ENCODE peak calls at places on chromosomes 4 and X, in five cellular contexts. Q is cardiac muscle cell; M is CD8-positive, alpha-beta memory T cell; E is GM23248; U is IMR-90. Y is an unnamed sample.

GRCh38 chr4:182449186-182449880 is 206.1 kb downstream of the TENM3 start:
- DNase-seq in Q (no peak), U (peak; percentile 49), M (no peak), E (no peak), Y (no peak)

GRCh38 chr4:174111350-174111888 is 172.0 kb downstream of the FBXO8 start:
- DNase-seq in U (no peak), Q (no peak), E (no peak), M (no peak), Y (no peak)

GRCh38 chr4:92387459-92388069 is 83.8 kb downstream of the GRID2 start:
- DNase-seq in Q (peak; percentile 74), M (no peak), U (peak; percentile 53), E (peak; percentile 59), Y (peak; percentile 79)

GRCh38 chrX:154719132-154719675 is 31.7 kb downstream of the GAB3 start:
- DNase-seq in M (peak; percentile 19), E (peak; percentile 72), Q (peak; percentile 72), U (peak; percentile 85), Y (no peak)

GRCh38 chrX:135477576-135477975 is 42.9 kb upstream of the INTS6L start:
- DNase-seq in U (peak; percentile 49), Q (peak; percentile 87), M (no peak), E (peak; percentile 55), Y (peak; percentile 48)

GRCh38 chr4:153676984-153677383 is 7.1 kb upstream of the TLR2 start:
- DNase-seq in Q (peak; percentile 79), U (peak; percentile 63), E (peak; percentile 83), M (no peak), Y (peak; percentile 86)

GRCh38 chrX:95290455-95290854 is 1394.2 kb upstream of the DIAPH2 start:
- DNase-seq in E (no peak), Q (no peak), U (no peak), M (no peak), Y (no peak)

GRCh38 chrX:129777218-129777768 is 2.5 kb upstream of the SASH3 start:
- DNase-seq in U (no peak), M (peak; percentile 60), E (no peak), Q (no peak), Y (no peak)

GRCh38 chr4:7635971-7636508 is 201.3 kb upstream of the PSAPL1 start:
- DNase-seq in M (no peak), U (no peak), E (no peak), Q (no peak), Y (no peak)

GRCh38 chr4:57442834-57443291 is 332.7 kb upstream of the IGFBP7 start:
- DNase-seq in E (peak; percentile 52), M (no peak), Q (peak; percentile 40), U (peak; percentile 13), Y (peak; percentile 68)

GRCh38 chr4:187811586-187811985 is 184.0 kb upstream of the ZFP42 start:
- DNase-seq in M (no peak), Q (no peak), E (no peak), U (no peak), Y (peak; percentile 2)

GRCh38 chrX:10986616-10987015 is 124.5 kb upstream of the HCCS start:
- DNase-seq in U (no peak), Q (peak; percentile 14), M (no peak), E (peak; percentile 15), Y (peak; percentile 28)

GRCh38 chrX:123803331-123803983 is 56.4 kb upstream of the XIAP start:
- DNase-seq in U (peak; percentile 75), M (no peak), Q (peak; percentile 64), E (peak; percentile 78), Y (peak; percentile 66)

GRCh38 chrX:138865093-138865649 is 153.7 kb upstream of the FGF13 start:
- DNase-seq in E (no peak), U (no peak), Q (no peak), M (no peak), Y (no peak)

GRCh38 chr4:26050212-26050643 is 136.2 kb downstream of the SMIM20 start:
- DNase-seq in Q (no peak), E (no peak), U (no peak), M (no peak), Y (no peak)

GRCh38 chr4:56245547-56246229 is 141.6 kb downstream of the AASDH start:
- DNase-seq in Q (peak; percentile 22), E (no peak), M (no peak), U (no peak), Y (no peak)

GRCh38 chrX:124737771-124738170 is 391.4 kb downstream of the SH2D1A start:
- DNase-seq in U (no peak), Q (no peak), M (no peak), E (no peak), Y (no peak)

GRCh38 chrX:15242899-15243555 is 26.9 kb downstream of the ASB9 start:
- DNase-seq in Q (peak; percentile 68), E (peak; percentile 67), M (peak; percentile 3), U (peak; percentile 59), Y (peak; percentile 75)

GRCh38 chrX:18102006-18102405 is 118.7 kb downstream of the BEND2 start:
- DNase-seq in E (no peak), U (no peak), Q (no peak), M (no peak), Y (no peak)

GRCh38 chr4:153486281-153487151 is 20.4 kb downstream of the TMEM131L start:
- DNase-seq in M (no peak), U (peak; percentile 91), E (peak; percentile 93), Q (peak; percentile 65), Y (peak; percentile 78)

GRCh38 chr4:172578712-172579111 is 589.9 kb upstream of the GALNT7 start:
- DNase-seq in M (no peak), U (peak; percentile 39), Q (peak; percentile 8), E (no peak), Y (no peak)

GRCh38 chr4:150232029-150232428 is 153.8 kb downstream of the DCLK2 start:
- DNase-seq in Q (no peak), E (no peak), U (no peak), M (no peak), Y (no peak)

GRCh38 chr4:183165371-183165770 is 66.3 kb downstream of the WWC2 start:
- DNase-seq in M (no peak), E (peak; percentile 38), Q (peak; percentile 49), U (peak; percentile 51), Y (peak; percentile 62)

GRCh38 chr4:27973056-27973455 is 1112.4 kb downstream of the STIM2 start:
- DNase-seq in Q (no peak), E (no peak), U (no peak), M (no peak), Y (no peak)

GRCh38 chr4:89196056-89196674 is 84.8 kb downstream of the TIGD2 start:
- DNase-seq in E (peak; percentile 15), U (no peak), M (no peak), Q (peak; percentile 38), Y (peak; percentile 75)

GRCh38 chrX:112645774-112646173 is 34.0 kb downstream of the LHFPL1 start:
- DNase-seq in U (no peak), Q (no peak), E (no peak), M (no peak), Y (no peak)

GRCh38 chr4:140305053-140305452 is 68.4 kb upstream of the SCOC start:
- DNase-seq in M (no peak), U (no peak), E (no peak), Q (no peak), Y (no peak)

GRCh38 chr4:41373221-41373620 is 116.5 kb downstream of the UCHL1 start:
- DNase-seq in Q (no peak), U (no peak), E (no peak), M (no peak), Y (no peak)
- H3K4me1 ChIP-seq in Q (no peaks in the 10 kb centered on the region), U (no peaks in the 10 kb centered on the region), E (no peaks in the 10 kb centered on the region), M (no peaks in the 10 kb centered on the region), Y (no peaks in the 10 kb centered on the region)

GRCh38 chrX:40009462-40009851 is 88.3 kb downstream of the BCOR start:
- DNase-seq in Q (no peak), E (peak; percentile 34), U (no peak), M (no peak), Y (no peak)
- H3K4me1 ChIP-seq in Q (peaks cover 13% of the 10 kb centered on the region), E (peaks cover 3% of the 10 kb centered on the region), U (peaks cover 8% of the 10 kb centered on the region), M (peaks cover 10% of the 10 kb centered on the region), Y (peaks cover 17% of the 10 kb centered on the region)

GRCh38 chrX:49258749-49259124 is 5.8 kb downstream of the FOXP3 start:
- DNase-seq in U (no peak), Q (no peak), E (no peak), M (no peak), Y (no peak)
- H3K4me1 ChIP-seq in U (no peaks in the 10 kb centered on the region), Q (no peaks in the 10 kb centered on the region), E (no peaks in the 10 kb centered on the region), M (peaks cover 26% of the 10 kb centered on the region), Y (no peaks in the 10 kb centered on the region)

DNA sequence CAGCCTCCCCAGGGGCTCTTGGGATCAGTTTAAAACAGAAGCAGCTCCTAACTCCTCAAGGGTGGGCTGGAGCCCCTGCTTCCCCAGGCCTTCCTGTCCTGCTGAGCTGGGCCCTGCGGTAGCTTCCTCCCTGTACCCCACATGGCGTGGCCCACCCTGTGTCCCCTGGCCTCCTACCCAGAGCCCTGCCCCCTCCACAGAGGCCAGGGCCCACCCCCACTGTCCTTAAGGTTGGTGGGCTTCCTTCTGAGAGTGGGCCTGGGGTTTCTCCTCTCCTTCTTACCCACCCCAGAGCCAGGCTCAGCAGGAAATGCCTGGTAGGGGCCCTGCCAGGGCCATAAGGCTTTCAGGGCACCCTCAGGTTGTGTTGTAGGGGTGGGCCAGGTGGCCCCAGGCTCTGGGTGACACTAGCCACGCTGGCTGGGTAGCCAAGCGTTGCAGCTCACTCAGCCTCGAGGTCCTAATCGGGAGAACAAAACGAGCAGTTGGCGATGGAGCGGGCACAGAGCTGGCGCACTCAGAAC is 11.6 kb downstream of the SH3BP2 start:
- DNase-seq in E (no peak), U (no peak), Q (no peak), M (no peak), Y (no peak)
- H3K4me1 ChIP-seq in E (peaks cover 15% of the 10 kb centered on the region), U (peaks cover 29% of the 10 kb centered on the region), Q (peaks cover 24% of the 10 kb centered on the region), M (peaks cover 23% of the 10 kb centered on the region), Y (peaks cover 77% of the 10 kb centered on the region)

GRCh38 chr4:10113362-10114047 is 3.1 kb downstream of the WDR1 start:
- DNase-seq in E (no peak), Q (no peak), U (no peak), M (no peak), Y (no peak)
- H3K4me1 ChIP-seq in E (peaks cover 55% of the 10 kb centered on the region), Q (peaks cover 37% of the 10 kb centered on the region), U (peaks cover 48% of the 10 kb centered on the region), M (peaks cover 85% of the 10 kb centered on the region), Y (peaks cover 26% of the 10 kb centered on the region)

DNA sequence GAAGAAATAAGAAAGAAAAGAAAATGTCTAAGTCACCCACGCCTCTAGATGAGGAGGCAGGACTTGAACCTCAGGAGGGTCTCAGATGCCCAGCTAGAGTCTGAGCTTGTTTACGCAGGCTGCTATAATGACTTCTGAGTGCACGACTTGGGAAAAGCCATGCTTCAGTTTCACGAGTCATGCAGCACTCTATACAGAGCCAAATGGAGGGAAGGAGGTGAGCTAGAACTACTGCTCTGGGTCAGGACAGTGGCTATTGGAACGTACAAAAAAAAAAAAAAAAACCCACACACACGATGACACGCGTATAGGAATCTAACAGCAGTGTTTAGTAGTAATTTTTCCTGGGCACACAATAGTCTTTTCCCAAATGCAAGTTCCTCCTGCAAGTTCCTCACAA is 36.8 kb downstream of the IRF2 start:
- DNase-seq in Q (no peak), E (no peak), M (no peak), U (peak; percentile 50), Y (no peak)
- H3K4me1 ChIP-seq in Q (no peaks in the 10 kb centered on the region), E (no peaks in the 10 kb centered on the region), M (peaks cover 43% of the 10 kb centered on the region), U (peaks cover 24% of the 10 kb centered on the region), Y (peaks cover 27% of the 10 kb centered on the region)

GRCh38 chrX:13698432-13698831 is 9.5 kb downstream of the RAB9A start:
- DNase-seq in U (no peak), Q (no peak), M (no peak), E (no peak), Y (no peak)
- H3K4me1 ChIP-seq in U (peaks cover 9% of the 10 kb centered on the region), Q (peaks cover 15% of the 10 kb centered on the region), M (peaks cover 59% of the 10 kb centered on the region), E (peaks cover 39% of the 10 kb centered on the region), Y (peaks cover 29% of the 10 kb centered on the region)

Y was measured in adipocyte.